ENCODE peak calls at places on chromosomes 2 and 18, in four cellular contexts. H is thyroid gland, P is IMR-90, S is GM12891. W is an unnamed sample.

GRCh38 chr2:10917927-10918326 is 6.2 kb downstream of the KCNF1 start:
- DNase-seq in H (no peak), S (no peak), P (no peak), W (no peak)

GRCh38 chr2:36697424-36698066 is 1.0 kb downstream of the VIT start:
- DNase-seq in S (no peak), P (peak), H (no peak), W (no peak)

GRCh38 chr2:71831208-71831577 is 316.5 kb downstream of the CYP26B1 start:
- DNase-seq in P (peak), H (peak), S (no peak), W (no peak)

GRCh38 chr2:74391580-74392448 is 11.7 kb upstream of the DCTN1 start:
- DNase-seq in P (peak), H (peak), S (peak), W (peak)

GRCh38 chr18:47754311-47755101 is 176.0 kb downstream of the SMAD2 start:
- DNase-seq in P (no peak), H (no peak), S (peak), W (peak)

GRCh38 chr2:133241231-133241575 is 327.1 kb downstream of the NCKAP5 start:
- DNase-seq in H (no peak), S (no peak), P (peak), W (no peak)

GRCh38 chr18:10839401-10839800 is 310.0 kb downstream of the PIEZO2 start:
- DNase-seq in P (no peak), S (no peak), H (peak), W (no peak)

GRCh38 chr2:69770193-69770702 is 28.3 kb downstream of the ANXA4 start:
- DNase-seq in H (no peak), P (peak), S (no peak), W (peak)

GRCh38 chr2:152583512-152584188 is 133.6 kb downstream of the PRPF40A start:
- DNase-seq in P (no peak), H (no peak), S (no peak), W (no peak)

GRCh38 chr2:12465631-12466135 is 251.1 kb upstream of the TRIB2 start:
- DNase-seq in P (no peak), S (no peak), H (no peak), W (no peak)

GRCh38 chr18:27033722-27034121 is 151.4 kb downstream of the CHST9 start:
- DNase-seq in S (no peak), H (no peak), P (no peak), W (no peak)
- TF ChIP-seq POLR2A in S (no peak), H (no peak), P (no peak), W (no peak)

GRCh38 chr2:149205143-149205542 is 125.2 kb upstream of the LYPD6 start:
- DNase-seq in P (no peak), H (no peak), S (no peak), W (no peak)

GRCh38 chr2:149200109-149200520 is 130.3 kb upstream of the LYPD6 start:
- DNase-seq in H (no peak), S (no peak), P (no peak), W (no peak)

DNA sequence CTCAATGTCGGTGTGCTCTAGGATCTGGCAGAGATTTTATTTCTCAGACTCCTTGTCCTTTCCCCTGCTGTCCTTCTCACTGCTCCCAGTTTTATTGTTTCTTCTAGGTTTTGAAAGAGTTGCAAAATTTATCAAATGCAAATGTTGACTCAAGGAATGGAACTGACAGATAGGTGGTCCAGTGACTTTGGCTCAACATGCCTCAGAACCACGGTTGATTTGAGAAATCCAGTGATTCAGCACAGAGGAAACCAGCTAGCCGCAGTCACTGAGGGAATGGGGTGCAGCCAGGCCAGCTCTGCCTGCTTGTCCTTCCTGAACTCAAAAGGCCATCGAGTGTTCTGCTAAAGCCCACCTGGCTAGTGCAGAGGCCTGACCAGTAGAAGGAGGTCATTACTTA is 125.7 kb upstream of the LYPD6 start:
- DNase-seq in H (no peak), P (no peak), S (no peak), W (no peak)
- TF ChIP-seq POLR2A in H (no peak), P (no peak), S (no peak), W (no peak)

GRCh38 chr2:99559075-99559662 is 69.4 kb upstream of the REV1 start:
- DNase-seq in S (peak), H (peak), P (peak), W (peak)

GRCh38 chr2:99565227-99565626 is 75.4 kb upstream of the REV1 start:
- DNase-seq in P (no peak), H (no peak), S (no peak), W (no peak)

DNA sequence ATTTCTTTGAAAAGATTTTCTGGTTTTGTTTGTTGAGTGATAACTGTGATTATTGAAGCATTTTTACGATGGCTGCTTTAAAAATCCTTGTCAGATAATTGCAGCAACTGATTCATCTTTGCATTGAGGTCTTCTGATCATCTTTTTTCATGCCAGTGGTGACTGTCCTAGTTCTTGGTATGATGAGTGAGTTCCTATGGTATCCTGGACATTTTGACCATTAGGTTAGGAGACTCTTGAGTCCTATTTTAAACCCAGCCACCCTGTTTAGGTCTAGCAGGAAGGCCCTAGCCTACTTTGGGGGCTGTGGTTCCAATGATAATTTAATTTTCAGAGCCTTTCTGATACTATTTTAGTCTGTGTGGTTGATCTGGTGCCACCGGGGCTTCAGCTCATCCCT is 72.7 kb upstream of the REV1 start:
- DNase-seq in P (no peak), S (no peak), H (no peak), W (no peak)
- TF ChIP-seq POLR2A in P (no peak), S (no peak), H (no peak), W (no peak)

DNA sequence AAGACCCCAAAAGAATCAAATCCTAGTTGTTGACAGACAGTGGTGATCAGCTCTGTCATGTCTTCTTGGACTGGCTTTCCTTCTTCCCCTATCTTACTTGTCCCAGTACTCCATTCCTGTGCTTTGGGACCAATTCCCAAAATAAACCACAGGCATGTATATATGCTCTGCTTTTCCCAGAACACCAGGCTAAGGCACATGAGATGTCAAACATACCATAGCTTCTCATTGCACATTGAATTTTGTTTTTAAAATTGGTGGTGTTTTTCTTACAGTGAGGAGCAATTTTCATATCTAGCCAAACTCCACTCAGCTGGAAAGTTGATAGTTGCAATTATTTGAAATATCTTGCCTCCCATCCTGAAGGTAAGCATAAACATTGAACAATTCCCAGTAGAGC is 88.9 kb upstream of the RGPD4 start:
- DNase-seq in P (no peak), S (no peak), H (no peak), W (no peak)
- TF ChIP-seq POLR2A in P (no peak), S (no peak), H (no peak), W (no peak)

GRCh38 chr2:64858541-64859031 is 130.6 kb upstream of the SLC1A4 start:
- DNase-seq in P (no peak), H (no peak), S (no peak), W (peak)

GRCh38 chr2:64857581-64858471 is 131.4 kb upstream of the SLC1A4 start:
- DNase-seq in S (no peak), P (peak), H (peak), W (no peak)

GRCh38 chr2:64860321-64860751 is 128.9 kb upstream of the SLC1A4 start:
- DNase-seq in H (no peak), P (no peak), S (peak), W (peak)

GRCh38 chr2:64860936-64861335 is 128.3 kb upstream of the SLC1A4 start:
- DNase-seq in H (no peak), S (no peak), P (no peak), W (no peak)

DNA sequence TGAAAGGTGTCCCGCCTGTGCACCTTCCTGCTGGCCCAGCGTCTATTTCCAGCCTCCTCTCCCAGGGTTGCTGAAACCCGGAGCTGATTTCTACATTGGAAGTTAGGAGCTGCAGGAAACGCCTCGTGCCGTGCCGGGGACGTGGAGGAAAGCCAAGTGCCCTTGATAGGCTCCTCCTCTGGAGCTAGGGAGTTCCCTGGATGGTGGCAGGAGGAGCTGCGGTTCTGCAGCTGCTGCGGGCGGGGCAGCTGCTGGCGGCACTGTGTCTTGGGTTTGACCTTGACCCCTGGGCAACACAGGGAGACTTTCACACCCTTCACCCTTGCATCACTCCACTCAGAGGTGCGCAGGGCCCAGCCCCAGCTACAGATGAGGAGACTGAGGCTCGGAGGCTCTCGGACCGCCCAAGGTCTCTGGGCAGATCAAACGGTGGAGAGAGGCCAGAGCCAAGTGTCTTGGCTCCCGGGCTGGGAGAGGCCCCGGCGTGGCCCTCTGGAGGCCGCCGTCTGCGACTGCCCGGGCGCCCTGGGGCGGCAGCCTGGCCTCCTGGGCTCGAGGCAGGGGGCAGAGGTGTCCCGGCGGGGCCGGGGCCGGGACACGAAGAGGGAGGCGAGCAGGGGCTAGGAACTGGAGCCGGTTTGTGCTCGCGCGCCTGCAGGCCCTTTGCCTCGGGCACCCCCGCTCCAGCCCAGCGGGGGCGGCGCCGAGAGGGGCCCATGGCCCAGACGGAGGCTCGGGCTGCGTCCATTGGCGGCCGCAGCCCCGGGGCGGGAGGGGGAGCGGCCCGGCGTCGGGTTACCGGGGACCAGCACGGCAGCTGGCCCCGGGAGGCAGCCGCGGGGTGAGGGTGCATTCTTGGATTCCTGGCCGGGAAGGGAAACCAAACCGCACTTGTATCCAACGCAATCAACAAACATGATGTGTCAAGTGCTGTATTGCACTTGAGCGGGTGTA is 129.7 kb upstream of the SLC1A4 start:
- DNase-seq in H (peak), S (peak), P (peak), W (peak)
- TF ChIP-seq POLR2A in H (peak), S (peak), P (no peak), W (peak)